ENCODE peak calls at places on chromosome 22, in five cellular contexts. N is heart left ventricle, A is HCT116, S is fibroblast of lung, P is small intestine. Z is an unnamed sample.

GRCh38 chr22:36344106-36344827 is 43.5 kb downstream of the MYH9 start:
- DNase-seq in N (no peak), P (no peak), S (no peak), A (no peak), Z (no peak)

GRCh38 chr22:18028817-18029527 is 4.6 kb upstream of the MICAL3 start:
- DNase-seq in N (no peak), S (no peak), P (no peak), A (no peak), Z (no peak)

GRCh38 chr22:33112606-33113005 is 54.4 kb upstream of the SYN3 start:
- DNase-seq in S (no peak), A (no peak), P (no peak), N (no peak), Z (no peak)

GRCh38 chr22:37089451-37089850 is 20.1 kb downstream of the TMPRSS6 start:
- DNase-seq in P (no peak), N (no peak), S (no peak), A (no peak), Z (no peak)

GRCh38 chr22:24423519-24424000 is 3.8 kb upstream of the ADORA2A start:
- DNase-seq in P (peak; percentile 36), A (no peak), N (peak; percentile 79), S (no peak), Z (no peak)

GRCh38 chr22:24948356-24949202 is 2.1 kb upstream of the LHFPL7 start:
- DNase-seq in A (no peak), N (no peak), S (no peak), P (no peak), Z (no peak)

GRCh38 chr22:39294571-39295468 is 24.6 kb downstream of the RPL3 start:
- DNase-seq in N (no peak), A (no peak), P (no peak), S (no peak), Z (no peak)

GRCh38 chr22:45202333-45203149 is 38.2 kb downstream of the KIAA0930 start:
- DNase-seq in S (no peak), P (no peak), N (no peak), A (no peak), Z (no peak)

GRCh38 chr22:39144101-39144815 is 8.2 kb downstream of the CBX7 start:
- DNase-seq in N (peak; percentile 40), P (peak; percentile 66), A (no peak), S (peak; percentile 41), Z (no peak)

GRCh38 chr22:37189011-37189466 is 992 bp upstream of the C1QTNF6 start:
- DNase-seq in N (no peak), P (no peak), A (peak; percentile 58), S (no peak), Z (no peak)

GRCh38 chr22:25797891-25798290 is 55.9 kb downstream of the MYO18B start:
- DNase-seq in P (no peak), A (no peak), S (no peak), N (no peak), Z (no peak)

GRCh38 chr22:17131686-17132085 is 10.5 kb upstream of the TMEM121B start:
- DNase-seq in N (no peak), A (no peak), P (no peak), S (no peak), Z (no peak)

GRCh38 chr22:37194750-37195149 is 6.7 kb upstream of the C1QTNF6 start:
- DNase-seq in P (no peak), N (no peak), A (no peak), S (no peak), Z (no peak)

GRCh38 chr22:43971112-43971511 is 15.9 kb downstream of the SAMM50 start:
- DNase-seq in N (no peak), S (no peak), P (no peak), A (no peak), Z (no peak)

GRCh38 chr22:50298937-50299656 is 8.3 kb downstream of the PLXNB2 start:
- DNase-seq in S (peak; percentile 18), A (no peak), P (no peak), N (no peak), Z (no peak)

GRCh38 chr22:49768077-49768476 is 59.6 kb downstream of the BRD1 start:
- DNase-seq in P (no peak), N (no peak), A (no peak), S (no peak), Z (no peak)

GRCh38 chr22:44182591-44183588 is 2.2 kb downstream of the PARVG start:
- DNase-seq in P (peak; percentile 31), S (no peak), N (peak; percentile 61), A (no peak), Z (no peak)

GRCh38 chr22:31400023-31400397 is 606 bp downstream of the DRG1 start:
- DNase-seq in N (no peak), P (no peak), A (no peak), S (peak; percentile 28), Z (no peak)

GRCh38 chr22:32255726-32256125 is 579 bp upstream of the SLC5A4 start:
- DNase-seq in P (peak; percentile 73), N (no peak), A (no peak), S (no peak), Z (no peak)

GRCh38 chr22:28171135-28171534 is 252.1 kb upstream of the PITPNB start:
- DNase-seq in N (no peak), S (peak; percentile 14), A (no peak), P (no peak), Z (no peak)

GRCh38 chr22:37088108-37088605 is 21.4 kb downstream of the TMPRSS6 start:
- DNase-seq in N (no peak), A (peak; percentile 48), S (no peak), P (no peak), Z (no peak)

GRCh38 chr22:44369241-44369652 is 56.5 kb upstream of the SHISAL1 start:
- DNase-seq in N (no peak), A (no peak), P (no peak), S (no peak), Z (no peak)

GRCh38 chr22:49024775-49025440 is 802.8 kb downstream of the BRD1 start:
- DNase-seq in A (no peak), S (no peak), P (no peak), N (no peak), Z (no peak)

GRCh38 chr22:30649430-30650007 is 13.9 kb downstream of the SLC35E4 start:
- DNase-seq in A (peak; percentile 78), S (peak; percentile 77), N (peak; percentile 26), P (peak; percentile 79), Z (no peak)

GRCh38 chr22:50090141-50090714 is 422 bp downstream of the MOV10L1 start:
- DNase-seq in A (no peak), S (no peak), N (no peak), P (no peak), Z (no peak)

GRCh38 chr22:37472418-37473006 is 13.7 kb downstream of the MFNG start:
- DNase-seq in A (no peak), N (no peak), P (peak; percentile 49), S (peak; percentile 23), Z (no peak)

GRCh38 chr22:50119169-50119767 is 29.5 kb downstream of the MOV10L1 start:
- DNase-seq in A (no peak), S (no peak), P (no peak), N (no peak), Z (no peak)

GRCh38 chr22:24699861-24700260 is 74.7 kb downstream of the PIWIL3 start:
- DNase-seq in S (no peak), A (no peak), P (no peak), N (no peak), Z (no peak)

GRCh38 chr22:44266811-44267760 is 45.7 kb downstream of the SHISAL1 start:
- DNase-seq in S (no peak), P (no peak), A (no peak), N (no peak), Z (no peak)

GRCh38 chr22:37163618-37164534 is 14.2 kb upstream of the IL2RB start:
- DNase-seq in S (no peak), A (no peak), P (no peak), N (no peak), Z (no peak)

GRCh38 chr22:17103351-17103750 is 17.8 kb downstream of the TMEM121B start:
- DNase-seq in N (no peak), S (no peak), A (no peak), P (no peak), Z (no peak)

GRCh38 chr22:24436553-24436952 is 9.2 kb downstream of the ADORA2A start:
- DNase-seq in S (no peak), P (no peak), A (no peak), N (no peak), Z (no peak)

GRCh38 chr22:49961601-49962011 is 1.0 kb downstream of the PIM3 start:
- DNase-seq in A (no peak), P (no peak), N (no peak), S (no peak), Z (no peak)

GRCh38 chr22:19879651-19879995 is 24.9 kb upstream of the GNB1L start:
- DNase-seq in N (peak; percentile 14), P (no peak), S (no peak), A (no peak), Z (no peak)
- H3K4me1 ChIP-seq in N (peaks cover 6% of the 10 kb centered on the region), P (no peaks in the 10 kb centered on the region), S (peaks cover 44% of the 10 kb centered on the region), A (peaks cover 34% of the 10 kb centered on the region), Z (peaks cover 44% of the 10 kb centered on the region)

GRCh38 chr22:46373166-46373565 is 37.7 kb downstream of the TRMU start:
- DNase-seq in A (no peak), S (no peak), P (peak; percentile 40), N (no peak), Z (no peak)
- H3K4me1 ChIP-seq in A (peaks cover 25% of the 10 kb centered on the region), S (no peaks in the 10 kb centered on the region), P (peaks cover 5% of the 10 kb centered on the region), N (no peaks in the 10 kb centered on the region), Z (no peaks in the 10 kb centered on the region)

GRCh38 chr22:41485033-41485432 is 16.1 kb downstream of the ACO2 start:
- DNase-seq in N (no peak), P (peak; percentile 91), A (no peak), S (no peak), Z (no peak)
- H3K4me1 ChIP-seq in N (peaks cover 52% of the 10 kb centered on the region), P (peaks cover 13% of the 10 kb centered on the region), A (peaks cover 23% of the 10 kb centered on the region), S (peaks cover 37% of the 10 kb centered on the region), Z (peaks cover 27% of the 10 kb centered on the region)

DNA sequence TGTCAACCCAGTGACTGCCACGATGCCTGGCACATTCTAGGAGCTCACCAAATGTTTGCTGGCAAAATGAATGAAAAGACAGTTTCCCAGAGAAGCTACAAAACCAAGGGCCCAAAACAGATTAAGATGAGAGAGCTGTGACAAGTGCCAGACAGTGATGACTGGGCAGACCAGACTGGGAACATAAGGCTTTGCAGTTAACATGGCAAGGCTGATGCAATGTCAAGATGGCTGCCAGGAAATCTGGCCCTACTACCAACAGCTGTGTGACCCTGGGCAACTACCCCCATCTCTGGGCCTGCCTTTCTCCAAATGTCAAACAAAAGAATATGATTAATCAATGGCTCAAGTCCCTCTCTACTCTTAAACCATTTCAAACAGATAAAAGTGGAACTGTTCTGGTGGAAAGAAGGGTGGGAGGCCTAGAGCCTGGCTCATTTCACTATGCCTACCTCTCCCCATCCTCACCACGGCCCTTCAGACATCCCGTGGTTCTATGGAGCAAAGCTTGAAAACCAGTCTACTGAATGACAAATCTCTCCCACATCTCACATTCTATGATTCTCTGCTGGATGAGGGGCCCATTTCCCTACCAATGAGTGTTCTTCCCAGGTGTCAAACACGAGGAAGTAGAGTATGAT is 12.8 kb downstream of the AP1B1 start:
- DNase-seq in S (peak; percentile 16), P (no peak), N (no peak), A (no peak), Z (no peak)
- H3K4me1 ChIP-seq in S (no peaks in the 10 kb centered on the region), P (no peaks in the 10 kb centered on the region), N (no peaks in the 10 kb centered on the region), A (peaks cover 17% of the 10 kb centered on the region), Z (no peaks in the 10 kb centered on the region)

DNA sequence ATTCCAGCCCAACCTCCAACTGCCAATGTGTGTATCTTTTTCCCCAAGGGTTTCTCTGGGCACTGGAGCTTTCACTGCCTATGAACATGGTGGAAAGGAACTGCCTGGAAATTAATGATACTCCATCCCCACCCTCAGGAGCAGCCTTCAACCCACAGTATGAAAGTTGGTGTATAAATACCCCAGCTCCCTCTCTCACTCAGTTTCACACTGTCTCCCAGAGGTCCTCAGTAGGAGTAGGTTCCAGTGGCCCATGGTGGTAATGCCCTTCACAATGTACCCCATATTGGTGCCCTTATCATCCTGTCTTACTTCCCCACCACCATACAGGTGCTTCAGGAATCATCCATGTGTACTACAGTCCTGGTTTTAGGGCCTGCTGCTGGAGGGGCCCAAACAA is 462.6 kb downstream of the MIAT start:
- DNase-seq in A (no peak), N (no peak), S (no peak), P (no peak), Z (no peak)
- H3K4me1 ChIP-seq in A (peaks cover 21% of the 10 kb centered on the region), N (no peaks in the 10 kb centered on the region), S (no peaks in the 10 kb centered on the region), P (peaks cover 2% of the 10 kb centered on the region), Z (peaks cover 13% of the 10 kb centered on the region)

Z was measured in thoracic aorta.